ENCODE peak calls at places on chromosomes 3 and 15, in eight cellular contexts. One of them, this sample, is unnamed.

GRCh38 chr3:179825527-179826246 is 172.8 kb downstream of the USP13 start:
- DNase-seq in psoas muscle: no peak
- DNase-seq in T follicular helper cell: no peak
- DNase-seq in ELR: no peak
- DNase-seq in A549: no peak
- DNase-seq in neuronal stem cell: no peak
- DNase-seq in HCEC 1CT: no peak
- DNase-seq in amniotic epithelial cell: no peak
- DNase-seq in this sample: no peak

GRCh38 chr3:76576201-76576600 is 463.7 kb upstream of the ROBO2 start:
- DNase-seq in A549: no peak
- DNase-seq in ELR: no peak
- DNase-seq in HCEC 1CT: no peak
- DNase-seq in psoas muscle: no peak
- DNase-seq in neuronal stem cell: no peak
- DNase-seq in amniotic epithelial cell: no peak
- DNase-seq in T follicular helper cell: no peak
- DNase-seq in this sample: no peak

GRCh38 chr3:75220932-75221331 is 443.2 kb upstream of the FRG2C start:
- DNase-seq in HCEC 1CT: no peak
- DNase-seq in amniotic epithelial cell: no peak
- DNase-seq in psoas muscle: no peak
- DNase-seq in neuronal stem cell: no peak
- DNase-seq in ELR: no peak
- DNase-seq in T follicular helper cell: no peak
- DNase-seq in A549: no peak
- DNase-seq in this sample: no peak

GRCh38 chr15:59413577-59413976 is 24.4 kb upstream of the FAM81A start:
- DNase-seq in HCEC 1CT: no peak
- DNase-seq in A549: no peak
- DNase-seq in neuronal stem cell: no peak
- DNase-seq in T follicular helper cell: no peak
- DNase-seq in amniotic epithelial cell: no peak
- DNase-seq in psoas muscle: no peak
- DNase-seq in ELR: no peak
- DNase-seq in this sample: no peak

GRCh38 chr15:85331666-85332261 is 48.6 kb upstream of the AKAP13 start:
- DNase-seq in neuronal stem cell: no peak
- DNase-seq in T follicular helper cell: no peak
- DNase-seq in HCEC 1CT: no peak
- DNase-seq in amniotic epithelial cell: no peak
- DNase-seq in ELR: no peak
- DNase-seq in psoas muscle: no peak
- DNase-seq in A549: no peak
- DNase-seq in this sample: no peak

GRCh38 chr3:64061628-64062027 is 38.3 kb upstream of the PSMD6 start:
- DNase-seq in HCEC 1CT: no peak
- DNase-seq in neuronal stem cell: no peak
- DNase-seq in psoas muscle: no peak
- DNase-seq in T follicular helper cell: no peak
- DNase-seq in amniotic epithelial cell: no peak
- DNase-seq in ELR: no peak
- DNase-seq in A549: no peak
- DNase-seq in this sample: no peak

GRCh38 chr3:194880940-194881925 is 195.6 kb downstream of the FAM43A start:
- DNase-seq in amniotic epithelial cell: no peak
- DNase-seq in T follicular helper cell: no peak
- DNase-seq in psoas muscle: no peak
- DNase-seq in HCEC 1CT: no peak
- DNase-seq in neuronal stem cell: no peak
- DNase-seq in A549: no peak
- DNase-seq in ELR: no peak
- DNase-seq in this sample: peak

GRCh38 chr15:57432141-57432701 is 55.9 kb downstream of the CGNL1 start:
- DNase-seq in neuronal stem cell: no peak
- DNase-seq in amniotic epithelial cell: no peak
- DNase-seq in T follicular helper cell: no peak
- DNase-seq in ELR: no peak
- DNase-seq in HCEC 1CT: no peak
- DNase-seq in A549: no peak
- DNase-seq in psoas muscle: no peak
- DNase-seq in this sample: no peak

GRCh38 chr3:52220380-52221026 is 4.9 kb downstream of the TLR9 start:
- DNase-seq in A549: peak
- DNase-seq in neuronal stem cell: peak
- DNase-seq in psoas muscle: peak
- DNase-seq in ELR: peak
- DNase-seq in amniotic epithelial cell: peak
- DNase-seq in HCEC 1CT: peak
- DNase-seq in T follicular helper cell: peak
- DNase-seq in this sample: peak

GRCh38 chr15:58331903-58332675 is 99.7 kb upstream of the LIPC start:
- DNase-seq in T follicular helper cell: no peak
- DNase-seq in HCEC 1CT: peak
- DNase-seq in neuronal stem cell: peak
- DNase-seq in amniotic epithelial cell: peak
- DNase-seq in psoas muscle: peak
- DNase-seq in ELR: peak
- DNase-seq in A549: peak
- DNase-seq in this sample: peak

GRCh38 chr15:25830844-25831443 is 32.2 kb downstream of the ATP10A start:
- DNase-seq in psoas muscle: peak
- DNase-seq in ELR: peak
- DNase-seq in amniotic epithelial cell: peak
- DNase-seq in HCEC 1CT: peak
- DNase-seq in T follicular helper cell: no peak
- DNase-seq in A549: peak
- DNase-seq in neuronal stem cell: no peak
- DNase-seq in this sample: no peak

GRCh38 chr15:90593469-90594158 is 63.9 kb downstream of the CRTC3 start:
- DNase-seq in A549: no peak
- DNase-seq in ELR: no peak
- DNase-seq in amniotic epithelial cell: no peak
- DNase-seq in neuronal stem cell: no peak
- DNase-seq in psoas muscle: no peak
- DNase-seq in T follicular helper cell: no peak
- DNase-seq in HCEC 1CT: no peak
- DNase-seq in this sample: no peak

GRCh38 chr15:93948728-93949127 is 282.6 kb upstream of the MCTP2 start:
- DNase-seq in psoas muscle: no peak
- DNase-seq in amniotic epithelial cell: no peak
- DNase-seq in T follicular helper cell: no peak
- DNase-seq in A549: no peak
- DNase-seq in neuronal stem cell: no peak
- DNase-seq in ELR: no peak
- DNase-seq in HCEC 1CT: no peak
- DNase-seq in this sample: no peak

GRCh38 chr15:101827257-101827656 is 15.3 kb downstream of the OR4F15 start:
- DNase-seq in HCEC 1CT: peak
- DNase-seq in T follicular helper cell: no peak
- DNase-seq in ELR: peak
- DNase-seq in neuronal stem cell: no peak
- DNase-seq in amniotic epithelial cell: no peak
- DNase-seq in psoas muscle: no peak
- DNase-seq in A549: no peak
- DNase-seq in this sample: no peak

GRCh38 chr15:72554471-72555425 is 80.6 kb downstream of the ARIH1 start:
- DNase-seq in T follicular helper cell: no peak
- DNase-seq in amniotic epithelial cell: peak
- DNase-seq in A549: peak
- DNase-seq in HCEC 1CT: peak
- DNase-seq in psoas muscle: no peak
- DNase-seq in neuronal stem cell: no peak
- DNase-seq in ELR: peak
- DNase-seq in this sample: no peak

GRCh38 chr3:127473244-127474024 is 117.1 kb downstream of the TPRA1 start:
- DNase-seq in HCEC 1CT: no peak
- DNase-seq in amniotic epithelial cell: no peak
- DNase-seq in psoas muscle: no peak
- DNase-seq in ELR: no peak
- DNase-seq in neuronal stem cell: no peak
- DNase-seq in A549: peak
- DNase-seq in T follicular helper cell: no peak
- DNase-seq in this sample: no peak

GRCh38 chr3:176663819-176664218 is 533.5 kb downstream of the TBL1XR1 start:
- DNase-seq in T follicular helper cell: no peak
- DNase-seq in ELR: peak
- DNase-seq in A549: peak
- DNase-seq in amniotic epithelial cell: peak
- DNase-seq in psoas muscle: no peak
- DNase-seq in neuronal stem cell: peak
- DNase-seq in HCEC 1CT: peak
- DNase-seq in this sample: no peak

GRCh38 chr3:170007031-170007663 is 30.6 kb upstream of the GPR160 start:
- DNase-seq in psoas muscle: peak
- DNase-seq in A549: no peak
- DNase-seq in HCEC 1CT: peak
- DNase-seq in ELR: peak
- DNase-seq in T follicular helper cell: no peak
- DNase-seq in amniotic epithelial cell: peak
- DNase-seq in neuronal stem cell: no peak
- DNase-seq in this sample: no peak

GRCh38 chr3:152438181-152438580 is 169.5 kb downstream of the MBNL1 start:
- DNase-seq in HCEC 1CT: no peak
- DNase-seq in A549: no peak
- DNase-seq in amniotic epithelial cell: no peak
- DNase-seq in psoas muscle: no peak
- DNase-seq in T follicular helper cell: no peak
- DNase-seq in neuronal stem cell: no peak
- DNase-seq in ELR: no peak
- DNase-seq in this sample: no peak

GRCh38 chr15:67840747-67841634 is 1.1 kb upstream of the RNU6-1 start:
- DNase-seq in A549: peak
- DNase-seq in HCEC 1CT: peak
- DNase-seq in T follicular helper cell: no peak
- DNase-seq in neuronal stem cell: no peak
- DNase-seq in ELR: peak
- DNase-seq in psoas muscle: no peak
- DNase-seq in amniotic epithelial cell: no peak
- DNase-seq in this sample: no peak

GRCh38 chr3:102038477-102039142 is 189.3 kb downstream of the NFKBIZ start:
- DNase-seq in T follicular helper cell: no peak
- DNase-seq in amniotic epithelial cell: no peak
- DNase-seq in psoas muscle: no peak
- DNase-seq in neuronal stem cell: no peak
- DNase-seq in A549: no peak
- DNase-seq in ELR: no peak
- DNase-seq in HCEC 1CT: no peak
- DNase-seq in this sample: no peak

GRCh38 chr3:50136714-50137405 is 18.3 kb upstream of the SEMA3F start:
- DNase-seq in HCEC 1CT: no peak
- DNase-seq in T follicular helper cell: no peak
- DNase-seq in psoas muscle: no peak
- DNase-seq in neuronal stem cell: no peak
- DNase-seq in ELR: no peak
- DNase-seq in amniotic epithelial cell: no peak
- DNase-seq in A549: no peak
- DNase-seq in this sample: no peak

GRCh38 chr3:107028626-107029025 is 348.6 kb upstream of the CCDC54 start:
- DNase-seq in psoas muscle: no peak
- DNase-seq in A549: no peak
- DNase-seq in ELR: no peak
- DNase-seq in T follicular helper cell: no peak
- DNase-seq in amniotic epithelial cell: no peak
- DNase-seq in HCEC 1CT: no peak
- DNase-seq in neuronal stem cell: no peak
- DNase-seq in this sample: no peak

GRCh38 chr3:172388412-172389078 is 59.7 kb downstream of the GHSR start:
- DNase-seq in neuronal stem cell: no peak
- DNase-seq in A549: no peak
- DNase-seq in amniotic epithelial cell: peak
- DNase-seq in ELR: no peak
- DNase-seq in T follicular helper cell: no peak
- DNase-seq in HCEC 1CT: no peak
- DNase-seq in psoas muscle: no peak
- DNase-seq in this sample: no peak

GRCh38 chr15:33424025-33424424 is 113.3 kb downstream of the RYR3 start:
- DNase-seq in amniotic epithelial cell: no peak
- DNase-seq in T follicular helper cell: no peak
- DNase-seq in neuronal stem cell: no peak
- DNase-seq in psoas muscle: no peak
- DNase-seq in A549: no peak
- DNase-seq in HCEC 1CT: no peak
- DNase-seq in ELR: no peak
- DNase-seq in this sample: no peak

GRCh38 chr3:160291290-160291908 is 66.2 kb downstream of the C3orf80 start:
- DNase-seq in amniotic epithelial cell: no peak
- DNase-seq in ELR: no peak
- DNase-seq in A549: peak
- DNase-seq in psoas muscle: no peak
- DNase-seq in T follicular helper cell: no peak
- DNase-seq in HCEC 1CT: no peak
- DNase-seq in neuronal stem cell: no peak
- DNase-seq in this sample: peak

GRCh38 chr3:180267202-180267843 is 230.6 kb upstream of the PEX5L start:
- DNase-seq in A549: no peak
- DNase-seq in ELR: peak
- DNase-seq in T follicular helper cell: no peak
- DNase-seq in neuronal stem cell: no peak
- DNase-seq in psoas muscle: no peak
- DNase-seq in HCEC 1CT: peak
- DNase-seq in amniotic epithelial cell: no peak
- DNase-seq in this sample: no peak

GRCh38 chr3:89198598-89198997 is 91.2 kb downstream of the EPHA3 start:
- DNase-seq in A549: no peak
- DNase-seq in T follicular helper cell: no peak
- DNase-seq in psoas muscle: no peak
- DNase-seq in HCEC 1CT: no peak
- DNase-seq in amniotic epithelial cell: no peak
- DNase-seq in neuronal stem cell: no peak
- DNase-seq in ELR: no peak
- DNase-seq in this sample: no peak

GRCh38 chr3:81279481-81280273 is 481.8 kb downstream of the GBE1 start:
- DNase-seq in T follicular helper cell: no peak
- DNase-seq in psoas muscle: no peak
- DNase-seq in amniotic epithelial cell: no peak
- DNase-seq in neuronal stem cell: no peak
- DNase-seq in A549: no peak
- DNase-seq in HCEC 1CT: peak
- DNase-seq in ELR: peak
- DNase-seq in this sample: no peak

GRCh38 chr15:96457852-96458251 is 127.4 kb downstream of the NR2F2 start:
- DNase-seq in amniotic epithelial cell: no peak
- DNase-seq in A549: no peak
- DNase-seq in HCEC 1CT: peak
- DNase-seq in T follicular helper cell: no peak
- DNase-seq in ELR: peak
- DNase-seq in psoas muscle: no peak
- DNase-seq in neuronal stem cell: no peak
- DNase-seq in this sample: no peak

GRCh38 chr3:183189641-183190040 is 27.1 kb upstream of the LAMP3 start:
- DNase-seq in ELR: no peak
- DNase-seq in neuronal stem cell: no peak
- DNase-seq in HCEC 1CT: no peak
- DNase-seq in T follicular helper cell: no peak
- DNase-seq in amniotic epithelial cell: no peak
- DNase-seq in psoas muscle: no peak
- DNase-seq in A549: no peak
- DNase-seq in this sample: no peak

This sample was measured in left colon.